ENCODE peak calls at places on chromosomes 3 and 15, in seven cellular contexts. N, F, J, Z, Y, R and A are unnamed samples. For H3K4me1, the result is how much of the 10 kb centered on the place peaks cover.

GRCh38 chr3:138396752-138397410 is 37.5 kb upstream of the ESYT3 start:
- DNase-seq in Z (no peak), R (no peak), F (no peak), N (no peak), J (no peak), Y (no peak), A (no peak)

GRCh38 chr3:81743096-81744025 is 18.1 kb downstream of the GBE1 start:
- DNase-seq in N (peak), F (peak), J (no peak), Y (no peak), Z (no peak), R (no peak), A (no peak)

GRCh38 chr3:24288538-24289236 is 206.0 kb downstream of the THRB start:
- DNase-seq in Z (no peak), R (no peak), N (no peak), F (peak), Y (no peak), J (peak), A (peak)

GRCh38 chr15:29470311-29470710 is 200.7 kb upstream of the NSMCE3 start:
- DNase-seq in N (no peak), Y (no peak), J (no peak), R (no peak), Z (no peak), F (no peak), A (no peak)

GRCh38 chr3:39183231-39184080 is 8.9 kb downstream of the XIRP1 start:
- DNase-seq in Z (no peak), R (no peak), Y (no peak), J (no peak), F (peak), N (no peak), A (no peak)

GRCh38 chr3:113844622-113845222 is 6.1 kb downstream of the GRAMD1C start:
- DNase-seq in R (no peak), Y (peak), F (no peak), Z (peak), J (no peak), N (no peak), A (no peak)

GRCh38 chr15:99442268-99442897 is 123.4 kb upstream of the MEF2A start:
- DNase-seq in J (peak), Y (peak), R (no peak), Z (no peak), F (peak), N (peak), A (peak)

GRCh38 chr3:124281453-124282316 is 289.8 kb upstream of the ROPN1 start:
- DNase-seq in R (no peak), N (peak), Z (peak), F (no peak), J (peak), Y (peak), A (no peak)

GRCh38 chr3:102068327-102068726 is 219.0 kb downstream of the NFKBIZ start:
- DNase-seq in Y (no peak), F (no peak), N (no peak), R (no peak), Z (no peak), J (no peak), A (no peak)

GRCh38 chr15:71386448-71387236 is 271.4 kb downstream of the THSD4 start:
- DNase-seq in J (no peak), F (no peak), Y (peak), Z (no peak), R (no peak), N (no peak), A (no peak)

GRCh38 chr3:62601238-62601856 is 228.0 kb upstream of the FEZF2 start:
- DNase-seq in Z (no peak), R (no peak), Y (no peak), J (no peak), F (no peak), N (no peak), A (no peak)

GRCh38 chr15:44738340-44738984 is 2.1 kb downstream of the TRIM69 start:
- DNase-seq in Y (peak), N (no peak), R (no peak), Z (peak), J (no peak), F (no peak), A (no peak)

GRCh38 chr3:156792945-156793344 is 33.2 kb upstream of the LEKR1 start:
- DNase-seq in J (no peak), N (no peak), Y (no peak), F (no peak), R (no peak), Z (no peak), A (no peak)

GRCh38 chr3:129626744-129627349 is 20.4 kb upstream of the PLXND1 start:
- DNase-seq in Y (peak), F (peak), Z (peak), J (peak), R (no peak), N (no peak), A (peak)

GRCh38 chr3:157865449-157865862 is 240.8 kb downstream of the SHOX2 start:
- DNase-seq in F (no peak), N (no peak), Z (peak), R (peak), Y (no peak), J (peak), A (no peak)

GRCh38 chr3:183313764-183314163 is 60.7 kb downstream of the B3GNT5 start:
- DNase-seq in R (no peak), N (no peak), Z (no peak), J (no peak), Y (no peak), F (no peak), A (no peak)

GRCh38 chr3:72438072-72438471 is 410.2 kb downstream of the SHQ1 start:
- DNase-seq in R (no peak), J (no peak), Z (no peak), N (no peak), Y (no peak), F (no peak), A (no peak)
- TF ChIP-seq EP300 in R (no peak), J (no peak), Z (no peak), N (no peak), Y (no peak), F (no peak), A (no peak)

GRCh38 chr15:90191795-90192494 is 9.2 kb upstream of the SEMA4B start:
- DNase-seq in J (peak), Z (peak), N (no peak), F (peak), Y (peak), R (peak), A (peak)

GRCh38 chr15:90188914-90189748 is 12.0 kb upstream of the SEMA4B start:
- DNase-seq in J (no peak), F (no peak), Z (no peak), N (no peak), Y (no peak), R (no peak), A (no peak)

GRCh38 chr15:90189781-90190467 is 11.2 kb upstream of the SEMA4B start:
- DNase-seq in Y (no peak), R (no peak), F (no peak), N (no peak), Z (no peak), J (no peak), A (no peak)

GRCh38 chr15:90191344-90191687 is 9.8 kb upstream of the SEMA4B start:
- DNase-seq in J (no peak), R (no peak), Z (no peak), N (no peak), Y (no peak), F (no peak), A (no peak)

DNA sequence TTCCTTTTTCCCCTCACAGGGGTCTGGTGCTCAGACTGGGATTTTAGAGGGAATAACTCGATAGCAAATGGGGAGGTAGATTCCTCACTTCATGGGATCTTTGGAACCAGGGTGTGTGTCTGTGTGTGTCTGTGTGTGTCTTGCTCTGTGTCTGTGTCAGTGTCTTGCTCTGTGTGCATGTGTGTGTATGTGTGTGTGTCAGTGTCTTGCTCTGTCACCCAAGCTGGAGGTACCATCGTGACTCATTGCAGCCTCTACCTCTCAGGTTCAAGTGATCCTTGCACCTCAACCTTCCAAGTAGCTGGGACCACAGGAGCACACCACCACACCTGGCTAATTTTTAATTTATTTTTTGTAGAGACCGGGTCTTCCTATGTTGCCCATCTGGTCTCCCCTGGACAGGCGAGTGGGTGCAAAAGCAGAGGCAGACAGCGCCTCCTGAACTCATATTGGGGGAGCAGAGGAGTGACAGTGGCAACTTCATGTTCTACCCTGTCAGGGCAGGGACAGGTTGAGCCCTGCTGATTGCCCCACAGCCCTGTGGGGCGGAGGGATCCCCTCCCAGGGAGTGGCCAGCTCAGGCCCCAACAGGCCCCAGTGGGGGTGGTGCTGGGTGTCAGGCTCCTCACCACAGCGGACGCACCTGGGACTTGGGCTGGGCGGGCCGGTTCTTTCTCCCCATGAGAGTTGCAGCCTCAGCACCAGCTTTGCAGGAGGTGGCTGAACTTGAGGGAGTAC is 10.4 kb upstream of the SEMA4B start:
- DNase-seq in R (no peak), N (no peak), Z (no peak), F (no peak), Y (no peak), J (peak), A (peak)
- TF ChIP-seq POLR2AphosphoS5 in R (no peak), N (no peak), Z (no peak), F (no peak), Y (no peak), J (peak), A (no peak)

DNA sequence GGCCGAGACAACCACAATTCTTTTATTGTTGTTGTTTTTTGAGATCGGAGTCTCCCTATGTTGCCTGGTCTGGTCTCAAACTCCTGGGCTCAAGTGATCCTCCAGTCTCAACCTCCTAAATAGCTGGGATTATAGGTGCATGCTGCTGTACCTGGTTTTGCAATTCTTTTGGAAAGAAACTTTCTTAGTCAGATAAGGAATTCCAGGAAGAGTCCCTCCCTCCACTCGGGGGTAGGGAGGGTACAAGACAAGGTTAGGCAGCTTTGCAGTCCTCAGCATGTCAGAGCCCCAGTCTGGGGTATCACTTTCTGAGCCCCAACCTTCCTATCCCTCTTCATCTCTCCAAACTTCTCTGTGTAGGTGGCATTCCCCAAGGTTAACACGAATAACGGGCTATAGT is 33.8 kb upstream of the FURIN start:
- DNase-seq in Y (no peak), R (no peak), N (no peak), F (no peak), Z (no peak), J (no peak), A (no peak)
- H3K4me1 ChIP-seq in Y (under half), R (under half), N (under half), F (under half), Z (under half), J (under half), A (under half)

GRCh38 chr15:58552505-58553364 is 120.9 kb downstream of the LIPC start:
- DNase-seq in R (no peak), J (no peak), Z (no peak), Y (no peak), N (no peak), F (no peak), A (no peak)

GRCh38 chr15:58551084-58551763 is 119.4 kb downstream of the LIPC start:
- DNase-seq in N (no peak), F (no peak), Z (no peak), J (no peak), R (peak), Y (no peak), A (peak)

GRCh38 chr15:58549780-58550064 is 117.9 kb downstream of the LIPC start:
- DNase-seq in J (no peak), N (no peak), F (no peak), Y (no peak), Z (no peak), R (no peak), A (peak)

GRCh38 chr15:58553365-58553918 is 121.7 kb downstream of the LIPC start:
- DNase-seq in Z (no peak), Y (no peak), R (no peak), J (no peak), F (no peak), N (no peak), A (no peak)

DNA sequence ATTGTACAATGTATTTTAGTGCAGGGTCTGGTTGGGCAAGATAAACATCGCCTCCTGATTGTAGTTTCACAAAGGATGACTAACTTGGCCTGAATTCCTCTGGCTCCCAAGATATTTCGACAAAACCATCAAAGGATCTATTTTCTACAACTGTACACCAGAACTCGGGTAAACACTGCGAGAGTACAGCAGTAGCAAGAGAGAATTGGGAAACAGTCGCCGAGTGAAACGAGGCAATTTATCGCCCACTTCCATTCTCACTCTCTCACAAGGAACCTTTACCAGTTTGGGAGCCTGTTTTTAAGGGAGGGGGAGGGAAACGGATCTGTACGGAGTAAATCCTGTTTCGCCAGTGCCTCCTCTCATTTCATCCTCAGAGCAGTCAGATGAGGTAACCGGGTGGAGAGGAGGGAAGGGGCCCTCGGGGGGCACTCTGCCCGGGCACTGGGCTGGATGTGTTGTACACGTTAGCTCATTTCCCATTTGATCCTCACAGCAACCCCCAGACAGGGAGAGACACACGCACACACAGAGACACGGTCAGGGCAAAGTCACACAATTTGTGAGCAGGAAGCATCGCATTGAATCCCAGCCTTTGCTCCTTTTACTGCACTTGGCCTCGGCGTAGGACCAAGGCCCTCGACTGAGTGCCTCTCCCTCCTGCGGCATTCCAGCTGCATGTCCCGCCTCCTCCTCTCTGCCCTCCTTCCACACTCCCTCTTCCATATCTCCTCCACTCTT is 120.1 kb downstream of the LIPC start:
- DNase-seq in Y (no peak), Z (peak), R (no peak), F (no peak), N (no peak), J (peak), A (peak)
- TF ChIP-seq EP300 in Y (no peak), Z (peak), R (no peak), F (no peak), N (no peak), J (no peak), A (no peak)

GRCh38 chr3:21260507-21260906 is 490.5 kb downstream of the ZNF385D start:
- DNase-seq in F (no peak), R (no peak), Z (no peak), N (no peak), J (no peak), Y (no peak), A (no peak)
- TF ChIP-seq POLR2AphosphoS5 in F (no peak), R (no peak), Z (no peak), N (no peak), J (no peak), Y (no peak), A (no peak)

GRCh38 chr15:36903922-36904479 is 196.3 kb downstream of the MEIS2 start:
- DNase-seq in Y (no peak), J (no peak), Z (no peak), F (no peak), R (no peak), N (no peak), A (no peak)
- H3K4me1 ChIP-seq in Y (under half), J (under half), Z (under half), F (under half), R (under half), N (half or more), A (under half)

GRCh38 chr15:101251830-101252820 is at the start of gene CHSY1:
- DNase-seq in Z (peak), N (peak), R (peak), Y (peak), F (peak), J (peak), A (peak)
- TF ChIP-seq EP300 in Z (no peak), N (no peak), R (no peak), Y (no peak), F (no peak), J (no peak), A (no peak)

GRCh38 chr3:127656906-127657305 is 15.8 kb upstream of the ABTB1 start:
- DNase-seq in R (no peak), F (no peak), N (no peak), Z (no peak), J (no peak), Y (no peak), A (no peak)

GRCh38 chr3:127654374-127654773 is 18.4 kb upstream of the ABTB1 start:
- DNase-seq in Z (no peak), F (no peak), J (no peak), Y (no peak), N (no peak), R (no peak), A (no peak)

GRCh38 chr3:127658234-127658633 is 14.5 kb upstream of the ABTB1 start:
- DNase-seq in F (no peak), R (no peak), J (no peak), Z (no peak), N (no peak), Y (no peak), A (no peak)

GRCh38 chr3:127652246-127652995 is 20.3 kb upstream of the ABTB1 start:
- DNase-seq in Z (peak), J (peak), N (no peak), F (peak), R (no peak), Y (peak), A (peak)

GRCh38 chr3:127655641-127656040 is 17.1 kb upstream of the ABTB1 start:
- DNase-seq in N (no peak), Z (no peak), F (no peak), Y (no peak), J (no peak), R (no peak), A (no peak)
- TF ChIP-seq POLR2AphosphoS5 in N (no peak), Z (no peak), F (no peak), Y (no peak), J (no peak), R (no peak), A (no peak)